ENCODE peak calls at places on chromosome 22, in seven cellular contexts. F, G, V, P, L, T and W are unnamed samples.

GRCh38 chr22:45441158-45441557 is 27.7 kb downstream of the RIBC2 start:
- DNase-seq in F (peak; percentile 62), G (no peak), V (peak; percentile 63), P (peak; percentile 59), L (no peak), T (no peak), W (peak; percentile 73)

GRCh38 chr22:48371391-48371790 is 1456.3 kb downstream of the BRD1 start:
- DNase-seq in F (no peak), G (no peak), V (no peak), P (no peak), L (no peak), T (no peak), W (no peak)

GRCh38 chr22:39778055-39778454 is 115.5 kb downstream of the ENTHD1 start:
- DNase-seq in F (no peak), G (no peak), V (no peak), P (no peak), L (no peak), T (no peak), W (no peak)

GRCh38 chr22:46104881-46105493 is 45.3 kb upstream of the PPARA start:
- DNase-seq in F (no peak), G (no peak), V (no peak), P (peak; percentile 61), L (no peak), T (no peak), W (no peak)

GRCh38 chr22:30221121-30221992 is 25.2 kb downstream of the LIF start:
- DNase-seq in F (peak; percentile 42), G (peak; percentile 20), V (no peak), P (no peak), L (no peak), T (no peak), W (no peak)

GRCh38 chr22:31846161-31847115 is 92.6 kb downstream of the DEPDC5 start:
- DNase-seq in F (peak; percentile 29), G (no peak), V (no peak), P (peak; percentile 93), L (no peak), T (no peak), W (no peak)

GRCh38 chr22:25942989-25943411 is 201.0 kb downstream of the MYO18B start:
- DNase-seq in F (no peak), G (no peak), V (no peak), P (no peak), L (no peak), T (no peak), W (no peak)

GRCh38 chr22:46551996-46552395 is 14.6 kb upstream of the CELSR1 start:
- DNase-seq in F (no peak), G (no peak), V (no peak), P (no peak), L (no peak), T (no peak), W (no peak)

GRCh38 chr22:39534092-39534506 is 1.6 kb upstream of the RPS19BP1 start:
- DNase-seq in F (no peak), G (no peak), V (no peak), P (no peak), L (no peak), T (no peak), W (no peak)

GRCh38 chr22:34055525-34056200 is 135.4 kb upstream of the LARGE1 start:
- DNase-seq in F (no peak), G (no peak), V (no peak), P (no peak), L (peak; percentile 26), T (no peak), W (peak; percentile 72)

GRCh38 chr22:19851291-19852176 is 3.1 kb downstream of the GNB1L start:
- DNase-seq in F (no peak), G (no peak), V (no peak), P (no peak), L (no peak), T (peak; percentile 76), W (no peak)

GRCh38 chr22:19455033-19455432 is 7.5 kb upstream of the C22orf39 start:
- DNase-seq in F (no peak), G (no peak), V (no peak), P (no peak), L (no peak), T (no peak), W (no peak)

GRCh38 chr22:35949243-35949642 is 79.4 kb downstream of the RBFOX2 start:
- DNase-seq in F (no peak), G (no peak), V (no peak), P (no peak), L (no peak), T (no peak), W (no peak)

GRCh38 chr22:42966389-42966998 is 48.5 kb downstream of the PACSIN2 start:
- DNase-seq in F (no peak), G (no peak), V (peak; percentile 61), P (no peak), L (no peak), T (no peak), W (no peak)

GRCh38 chr22:37166675-37167066 is 17.0 kb upstream of the IL2RB start:
- DNase-seq in F (peak; percentile 66), G (peak; percentile 81), V (peak; percentile 89), P (peak; percentile 52), L (peak; percentile 67), T (peak; percentile 92), W (peak; percentile 86)

GRCh38 chr22:44405661-44406060 is 92.4 kb downstream of the RTL6 start:
- DNase-seq in F (no peak), G (no peak), V (no peak), P (no peak), L (no peak), T (peak; percentile 22), W (no peak)

GRCh38 chr22:49010086-49010863 is 817.4 kb downstream of the BRD1 start:
- DNase-seq in F (no peak), G (no peak), V (peak; percentile 21), P (no peak), L (no peak), T (peak; percentile 58), W (no peak)

GRCh38 chr22:44906999-44907644 is 102.7 kb downstream of the PHF21B start:
- DNase-seq in F (no peak), G (no peak), V (no peak), P (no peak), L (no peak), T (no peak), W (no peak)

GRCh38 chr22:22371031-22371541 is 126.5 kb downstream of the VPREB1 start:
- DNase-seq in F (no peak), G (no peak), V (no peak), P (no peak), L (no peak), T (no peak), W (no peak)

GRCh38 chr22:49004484-49005399 is 822.9 kb downstream of the BRD1 start:
- DNase-seq in F (no peak), G (no peak), V (peak; percentile 3), P (no peak), L (no peak), T (peak; percentile 42), W (no peak)

GRCh38 chr22:25025586-25025985 is 73.1 kb downstream of the KIAA1671 start:
- DNase-seq in F (no peak), G (no peak), V (no peak), P (no peak), L (no peak), T (peak; percentile 60), W (no peak)

GRCh38 chr22:49395617-49396016 is 432.1 kb downstream of the BRD1 start:
- DNase-seq in F (no peak), G (no peak), V (no peak), P (no peak), L (no peak), T (no peak), W (no peak)